ENCODE peak calls at places on chromosomes 4 and X, in six cellular contexts. S, I, K, Y, V and L are unnamed samples.

GRCh38 chrX:45952030-45952429 is 593.2 kb downstream of the ZNF674 start:
- DNase-seq in S (no peak), I (no peak), K (no peak), Y (no peak), V (no peak), L (no peak)

GRCh38 chr4:3827616-3828492 is 61.7 kb downstream of the ADRA2C start:
- DNase-seq in S (peak), I (peak), K (peak), Y (peak), V (no peak), L (peak)

GRCh38 chr4:121217385-121217784 is 53.3 kb upstream of the TNIP3 start:
- DNase-seq in S (no peak), I (no peak), K (no peak), Y (no peak), V (no peak), L (no peak)

GRCh38 chr4:152462715-152463114 is 73.2 kb downstream of the FBXW7 start:
- DNase-seq in S (no peak), I (no peak), K (no peak), Y (no peak), V (no peak), L (no peak)

GRCh38 chr4:7654550-7655266 is 220.0 kb upstream of the PSAPL1 start:
- DNase-seq in S (no peak), I (no peak), K (no peak), Y (no peak), V (no peak), L (peak)

GRCh38 chr4:157961591-157961990 is 211.2 kb downstream of the GASK1B start:
- DNase-seq in S (no peak), I (no peak), K (no peak), Y (no peak), V (no peak), L (no peak)

GRCh38 chr4:15232725-15233597 is 194.9 kb upstream of the C1QTNF7 start:
- DNase-seq in S (no peak), I (no peak), K (no peak), Y (no peak), V (no peak), L (no peak)

GRCh38 chr4:26992657-26993361 is 132.2 kb downstream of the STIM2 start:
- DNase-seq in S (no peak), I (no peak), K (peak), Y (peak), V (no peak), L (no peak)

GRCh38 chr4:112830753-112831386 is 193.9 kb downstream of the LARP7 start:
- DNase-seq in S (no peak), I (no peak), K (no peak), Y (no peak), V (no peak), L (no peak)

GRCh38 chr4:79181190-79181589 is 144.7 kb downstream of the NAA11 start:
- DNase-seq in S (no peak), I (no peak), K (no peak), Y (no peak), V (no peak), L (no peak)

GRCh38 chr4:110249687-110250387 is 51.4 kb upstream of the ELOVL6 start:
- DNase-seq in S (no peak), I (no peak), K (no peak), Y (no peak), V (no peak), L (peak)

GRCh38 chrX:108071578-108071977 is 19.8 kb downstream of the PSMD10 start:
- DNase-seq in S (no peak), I (no peak), K (no peak), Y (no peak), V (no peak), L (no peak)

GRCh38 chr4:92234393-92235176 is 69.2 kb upstream of the GRID2 start:
- DNase-seq in S (no peak), I (no peak), K (no peak), Y (no peak), V (no peak), L (no peak)

GRCh38 chr4:87532109-87532508 is 2.9 kb upstream of the SPARCL1 start:
- DNase-seq in S (no peak), I (no peak), K (no peak), Y (no peak), V (no peak), L (no peak)

GRCh38 chrX:147911192-147912022 is at the start of gene FMR1:
- DNase-seq in S (peak), I (peak), K (peak), Y (peak), V (peak), L (peak)
- H3K27ac ChIP-seq in S (peak), I (peak), K (peak), Y (peak), V (peak), L (peak)

GRCh38 chr4:187413564-187414358 is 581.8 kb upstream of the ZFP42 start:
- DNase-seq in S (no peak), I (no peak), K (no peak), Y (no peak), V (no peak), L (no peak)
- TF ChIP-seq POLR2A in S (no peak), I (no peak), K (no peak), Y (no peak), V (no peak), L (no peak)

DNA sequence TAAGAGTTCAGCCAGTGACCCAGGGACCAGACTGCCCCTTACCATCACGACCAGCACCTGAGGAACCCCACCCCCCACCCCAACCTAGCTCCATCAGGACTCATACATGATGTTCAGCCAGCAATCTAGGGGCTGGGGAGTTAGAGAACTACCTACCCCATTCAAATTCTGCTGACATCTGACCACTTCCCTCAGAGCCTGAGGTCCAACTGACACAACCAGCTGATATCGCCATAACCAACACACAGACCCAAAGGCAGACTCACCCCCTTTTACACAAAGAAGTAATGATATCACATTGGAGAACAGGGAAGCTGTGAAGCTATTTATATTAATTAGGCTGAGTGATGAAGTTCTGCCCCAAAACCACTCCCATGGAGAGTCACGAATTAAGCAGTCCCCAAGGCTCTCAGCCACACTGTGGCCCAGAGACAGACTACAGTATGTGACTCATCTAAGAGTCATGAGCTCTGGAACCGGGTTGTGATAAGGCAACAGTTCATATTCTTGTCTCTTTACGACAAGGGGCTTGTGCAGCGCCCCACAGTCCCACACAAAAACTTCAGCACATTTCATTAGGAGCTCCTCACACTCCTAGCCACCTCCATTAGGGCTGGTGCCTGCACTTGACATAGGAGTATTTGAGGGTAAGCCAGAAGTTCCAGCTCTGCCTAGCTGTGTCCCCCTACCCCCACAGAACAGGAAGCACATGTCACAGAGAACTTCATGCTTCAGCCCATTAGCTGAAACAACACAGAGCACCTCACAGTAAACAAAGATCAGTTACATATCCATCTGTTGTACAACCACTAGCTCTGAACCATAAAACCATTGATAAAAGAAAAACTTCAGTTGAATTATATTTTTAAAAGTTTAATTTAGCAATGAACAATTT is 184.7 kb upstream of the ZCCHC13 start:
- DNase-seq in S (peak), I (no peak), K (no peak), Y (no peak), V (no peak), L (no peak)
- H3K4me3 ChIP-seq in S (no peak), I (no peak), K (no peak), Y (no peak), V (no peak), L (no peak)

GRCh38 chrX:4240541-4241194 is 527.2 kb upstream of the PRKX start:
- DNase-seq in S (no peak), I (no peak), K (no peak), Y (no peak), V (no peak), L (no peak)
- H3K27ac ChIP-seq in S (no peak), I (no peak), K (no peak), Y (no peak), V (no peak), L (no peak)

GRCh38 chr4:88591787-88592599 is at the start of gene HERC3:
- DNase-seq in S (peak), I (peak), K (peak), Y (peak), V (peak), L (peak)
- TF ChIP-seq POLR2A in S (no peak), I (no peak), K (no peak), Y (no peak), V (peak), L (peak)

DNA sequence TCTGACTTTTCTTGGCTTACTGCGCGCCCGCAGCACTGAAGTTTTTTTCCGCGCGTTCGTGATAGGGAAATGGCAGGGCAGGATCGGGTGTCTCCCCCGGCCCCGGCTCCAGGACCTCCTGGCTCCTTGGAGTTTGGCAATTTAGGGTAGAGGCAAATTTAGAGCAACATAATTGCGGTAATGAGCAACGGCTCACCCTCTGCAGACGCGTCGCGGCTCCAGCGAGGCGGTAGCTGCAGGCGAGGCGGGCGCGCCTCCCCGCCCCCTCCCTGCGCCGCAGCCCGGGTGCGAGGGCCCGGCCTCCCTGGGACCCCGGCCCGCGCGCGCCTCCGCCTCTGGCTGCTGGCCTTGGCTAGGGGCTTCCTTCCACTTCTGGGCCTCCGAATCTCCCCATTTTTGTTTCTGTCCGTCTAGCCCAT is 6.2 kb downstream of the MSX1 start:
- DNase-seq in S (no peak), I (no peak), K (no peak), Y (no peak), V (no peak), L (no peak)
- H3K4me3 ChIP-seq in S (peak), I (peak), K (peak), Y (peak), V (peak), L (no peak)

GRCh38 chrX:39985116-39985515 is 112.6 kb downstream of the BCOR start:
- DNase-seq in S (no peak), I (no peak), K (no peak), Y (no peak), V (no peak), L (no peak)

GRCh38 chrX:39982927-39983326 is 114.8 kb downstream of the BCOR start:
- DNase-seq in S (no peak), I (no peak), K (no peak), Y (no peak), V (no peak), L (no peak)

GRCh38 chrX:39985551-39985950 is 112.2 kb downstream of the BCOR start:
- DNase-seq in S (no peak), I (no peak), K (no peak), Y (no peak), V (no peak), L (no peak)

GRCh38 chrX:39983715-39984114 is 114.0 kb downstream of the BCOR start:
- DNase-seq in S (no peak), I (no peak), K (no peak), Y (no peak), V (no peak), L (no peak)

DNA sequence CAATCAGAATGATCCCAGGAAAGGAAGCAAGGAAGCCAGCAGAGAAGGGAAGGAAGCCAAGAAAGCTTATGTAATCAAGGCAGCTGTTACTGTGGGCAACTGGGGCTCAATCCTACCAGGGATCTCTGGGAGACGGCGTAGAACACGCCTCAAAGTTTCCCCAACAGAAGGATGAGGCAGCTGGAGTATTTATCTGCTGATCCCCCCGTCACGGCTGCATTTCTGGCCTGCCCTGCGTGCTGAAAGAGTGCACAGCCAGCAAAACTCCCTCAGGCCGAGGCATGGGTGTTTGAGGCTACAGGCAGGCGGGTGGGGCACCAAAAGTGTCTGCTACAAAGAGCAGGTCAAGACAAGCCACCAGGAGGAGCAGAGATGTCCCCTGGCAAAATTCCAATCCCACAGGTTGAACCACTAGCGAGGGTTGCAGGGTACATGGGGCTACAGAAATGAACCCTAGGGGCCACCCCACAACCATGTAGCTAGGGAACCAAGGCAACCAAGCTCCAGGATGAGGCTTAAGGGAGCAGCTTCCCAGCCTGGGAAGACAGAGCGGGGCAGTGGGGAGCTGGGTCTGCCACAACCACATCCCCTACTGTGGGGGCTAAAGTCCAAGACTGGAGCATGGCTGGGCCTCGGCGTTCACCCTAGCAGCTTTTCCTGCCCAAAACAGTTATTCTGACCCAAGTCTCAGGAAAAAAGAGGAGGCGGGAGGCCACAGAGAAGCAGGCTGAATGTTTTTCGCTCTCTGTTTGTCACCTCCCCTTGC is 113.4 kb downstream of the BCOR start:
- DNase-seq in S (no peak), I (no peak), K (no peak), Y (peak), V (no peak), L (no peak)
- H3K27ac ChIP-seq in S (no peak), I (no peak), K (no peak), Y (peak), V (no peak), L (no peak)

GRCh38 chr4:165508372-165509120 is 129.7 kb downstream of the CPE start:
- DNase-seq in S (no peak), I (no peak), K (no peak), Y (no peak), V (no peak), L (no peak)
- TF ChIP-seq POLR2A in S (no peak), I (no peak), K (no peak), Y (no peak), V (no peak), L (no peak)

GRCh38 chr4:11429646-11430045 is 952 bp upstream of the HS3ST1 start:
- DNase-seq in S (no peak), I (peak), K (no peak), Y (no peak), V (no peak), L (no peak)

GRCh38 chr4:11426716-11427115 is 2.0 kb downstream of the HS3ST1 start:
- DNase-seq in S (no peak), I (no peak), K (no peak), Y (no peak), V (no peak), L (no peak)

GRCh38 chr4:11428161-11428700 is 463 bp downstream of the HS3ST1 start:
- DNase-seq in S (peak), I (no peak), K (no peak), Y (no peak), V (no peak), L (no peak)

GRCh38 chr4:11427201-11427996 is 1.3 kb downstream of the HS3ST1 start:
- DNase-seq in S (no peak), I (no peak), K (no peak), Y (no peak), V (no peak), L (no peak)

GRCh38 chr4:11428701-11429571 is at the start of gene HS3ST1:
- DNase-seq in S (peak), I (peak), K (peak), Y (peak), V (peak), L (peak)
- H3K4me3 ChIP-seq in S (peak), I (peak), K (peak), Y (peak), V (peak), L (peak)